ENCODE peak calls at places on chromosome 2, in eight cellular contexts. I is fibroblast of the conjunctiva; J is activated T-helper 1 cell treated with anti-CD3 and anti-CD28 coated beads, Interleukin-2, amount 50 U/mL, for 16 hours; K is stimulated activated CD4-positive, alpha-beta T cell treated with anti-CD3 and anti-CD28 coated beads, Interleukin-4, amount 100 ng/mL, for 1 hour; C is GM10248; G is cardiac septum; S is activated naive CD8-positive, alpha-beta T cell treated with anti-CD3 and anti-CD28 coated beads for 36 hours; R is globus pallidus. X is an unnamed sample.

GRCh38 chr2:68775272-68775847 is 40.7 kb downstream of the ARHGAP25 start:
- DNase-seq in J (no peak), G (no peak), S (no peak), C (no peak), R (no peak), I (no peak), K (no peak), X (no peak)

GRCh38 chr2:189799531-189799930 is 15.3 kb downstream of the PMS1 start:
- DNase-seq in S (no peak), J (no peak), C (no peak), K (no peak), G (no peak), I (peak), R (no peak), X (no peak)

GRCh38 chr2:238060096-238060541 is 682 bp upstream of the SCLY start:
- DNase-seq in J (no peak), K (no peak), C (no peak), R (no peak), G (no peak), S (no peak), I (no peak), X (no peak)

GRCh38 chr2:203427061-203427460 is 98.9 kb downstream of the ABI2 start:
- DNase-seq in C (no peak), G (no peak), K (no peak), R (no peak), I (no peak), S (no peak), J (no peak), X (no peak)

GRCh38 chr2:234823877-234824376 is 127.9 kb upstream of the SH3BP4 start:
- DNase-seq in R (no peak), K (no peak), G (no peak), J (no peak), S (no peak), I (peak), C (no peak), X (no peak)

GRCh38 chr2:109148347-109148746 is 19.3 kb downstream of the SH3RF3 start:
- DNase-seq in G (no peak), C (no peak), S (no peak), I (no peak), J (no peak), K (no peak), R (no peak), X (no peak)

GRCh38 chr2:100818606-100819364 is 1.2 kb upstream of the NPAS2 start:
- DNase-seq in K (peak), C (peak), R (no peak), I (peak), G (peak), S (peak), J (no peak), X (no peak)

GRCh38 chr2:160110674-160111239 is 48.3 kb upstream of the PLA2R1 start:
- DNase-seq in I (no peak), C (no peak), K (no peak), G (no peak), S (no peak), R (no peak), J (no peak), X (no peak)

GRCh38 chr2:120251863-120252206 is 817 bp upstream of the RALB start:
- DNase-seq in G (no peak), C (no peak), S (no peak), K (no peak), I (no peak), R (peak), J (no peak), X (no peak)

GRCh38 chr2:215019085-215019484 is 119.3 kb downstream of the ABCA12 start:
- DNase-seq in K (no peak), J (no peak), R (no peak), S (no peak), C (no peak), I (no peak), G (no peak), X (no peak)

GRCh38 chr2:106581276-106581675 is 94.1 kb downstream of the CD8B2 start:
- DNase-seq in G (no peak), I (no peak), C (no peak), J (no peak), S (no peak), K (no peak), R (no peak), X (no peak)

GRCh38 chr2:216215991-216216390 is 106.8 kb downstream of the XRCC5 start:
- DNase-seq in S (no peak), C (no peak), R (no peak), G (no peak), J (no peak), I (no peak), K (no peak), X (no peak)

GRCh38 chr2:54708584-54709340 is 14.7 kb upstream of the EML6 start:
- DNase-seq in G (no peak), J (no peak), C (no peak), I (no peak), R (no peak), K (peak), S (peak), X (no peak)